ENCODE peak calls at places on chromosomes 3 and 15, in seven cellular contexts. One of them, this sample, is unnamed.

GRCh38 chr3:33061782-33062181 is 35.2 kb downstream of the GLB1 start:
- DNase-seq in nucleus accumbens: no peak
- DNase-seq in mesendoderm: peak
- DNase-seq in T-helper 17 cell: no peak
- DNase-seq in NCI-H1105: no peak
- DNase-seq in sigmoid colon: no peak
- DNase-seq in activated gamma-delta T cell treated with Interleukin-2 at 50 U/mL for 16 hours: peak
- DNase-seq in this sample: peak

GRCh38 chr3:126313580-126314304 is 43.5 kb downstream of the KLF15 start:
- DNase-seq in nucleus accumbens: no peak
- DNase-seq in T-helper 17 cell: no peak
- DNase-seq in mesendoderm: no peak
- DNase-seq in activated gamma-delta T cell treated with Interleukin-2 at 50 U/mL for 16 hours: no peak
- DNase-seq in NCI-H1105: peak
- DNase-seq in sigmoid colon: no peak
- DNase-seq in this sample: no peak

GRCh38 chr3:183907911-183908331 is 23.2 kb upstream of the PARL start:
- DNase-seq in mesendoderm: no peak
- DNase-seq in T-helper 17 cell: no peak
- DNase-seq in activated gamma-delta T cell treated with Interleukin-2 at 50 U/mL for 16 hours: no peak
- DNase-seq in NCI-H1105: no peak
- DNase-seq in sigmoid colon: no peak
- DNase-seq in nucleus accumbens: no peak
- DNase-seq in this sample: no peak

GRCh38 chr3:13404625-13405452 is 15.3 kb downstream of the NUP210 start:
- DNase-seq in sigmoid colon: no peak
- DNase-seq in NCI-H1105: no peak
- DNase-seq in T-helper 17 cell: no peak
- DNase-seq in activated gamma-delta T cell treated with Interleukin-2 at 50 U/mL for 16 hours: no peak
- DNase-seq in nucleus accumbens: no peak
- DNase-seq in mesendoderm: no peak
- DNase-seq in this sample: no peak

GRCh38 chr15:65743637-65744252 is 48.3 kb downstream of the DENND4A start:
- DNase-seq in nucleus accumbens: no peak
- DNase-seq in sigmoid colon: no peak
- DNase-seq in T-helper 17 cell: no peak
- DNase-seq in activated gamma-delta T cell treated with Interleukin-2 at 50 U/mL for 16 hours: no peak
- DNase-seq in mesendoderm: peak
- DNase-seq in NCI-H1105: no peak
- DNase-seq in this sample: no peak

GRCh38 chr3:141486735-141487418 is at the start of gene RASA2:
- DNase-seq in T-helper 17 cell: peak
- DNase-seq in sigmoid colon: peak
- DNase-seq in activated gamma-delta T cell treated with Interleukin-2 at 50 U/mL for 16 hours: peak
- DNase-seq in NCI-H1105: peak
- DNase-seq in mesendoderm: peak
- DNase-seq in nucleus accumbens: peak
- DNase-seq in this sample: peak

GRCh38 chr3:27671101-27671500 is 51.0 kb downstream of the EOMES start:
- DNase-seq in T-helper 17 cell: no peak
- DNase-seq in NCI-H1105: no peak
- DNase-seq in nucleus accumbens: no peak
- DNase-seq in mesendoderm: no peak
- DNase-seq in activated gamma-delta T cell treated with Interleukin-2 at 50 U/mL for 16 hours: no peak
- DNase-seq in sigmoid colon: no peak
- DNase-seq in this sample: no peak

GRCh38 chr3:128316456-128316855 is 150.2 kb downstream of the DNAJB8 start:
- DNase-seq in activated gamma-delta T cell treated with Interleukin-2 at 50 U/mL for 16 hours: peak
- DNase-seq in sigmoid colon: no peak
- DNase-seq in NCI-H1105: no peak
- DNase-seq in nucleus accumbens: no peak
- DNase-seq in T-helper 17 cell: peak
- DNase-seq in mesendoderm: no peak
- DNase-seq in this sample: peak

GRCh38 chr3:170180107-170180951 is 1.2 kb downstream of the PHC3 start:
- DNase-seq in sigmoid colon: no peak
- DNase-seq in activated gamma-delta T cell treated with Interleukin-2 at 50 U/mL for 16 hours: no peak
- DNase-seq in NCI-H1105: no peak
- DNase-seq in mesendoderm: peak
- DNase-seq in nucleus accumbens: no peak
- DNase-seq in T-helper 17 cell: no peak
- DNase-seq in this sample: peak

GRCh38 chr15:55921744-55922143 is 71.7 kb downstream of the NEDD4 start:
- DNase-seq in nucleus accumbens: no peak
- DNase-seq in NCI-H1105: no peak
- DNase-seq in mesendoderm: no peak
- DNase-seq in sigmoid colon: no peak
- DNase-seq in activated gamma-delta T cell treated with Interleukin-2 at 50 U/mL for 16 hours: no peak
- DNase-seq in T-helper 17 cell: no peak
- DNase-seq in this sample: no peak

GRCh38 chr3:152362086-152362485 is 93.4 kb downstream of the MBNL1 start:
- DNase-seq in NCI-H1105: no peak
- DNase-seq in sigmoid colon: no peak
- DNase-seq in T-helper 17 cell: no peak
- DNase-seq in mesendoderm: no peak
- DNase-seq in nucleus accumbens: peak
- DNase-seq in activated gamma-delta T cell treated with Interleukin-2 at 50 U/mL for 16 hours: no peak
- DNase-seq in this sample: no peak